ENCODE peak calls at places on chromosomes 3 and 15, in four cellular contexts. Y is neuronal stem cell, Z is mesenchymal stem cell, X is trophoblast cell. V is an unnamed sample.

GRCh38 chr15:35319354-35319753 is 226.6 kb downstream of the DPH6 start:
- DNase-seq in Y (no peak), Z (no peak), X (peak), V (no peak)

GRCh38 chr15:57158589-57158988 is 217.7 kb upstream of the CGNL1 start:
- DNase-seq in Y (no peak), Z (no peak), X (no peak), V (no peak)

GRCh38 chr3:45590822-45591546 is 3.6 kb upstream of the LIMD1 start:
- DNase-seq in Y (no peak), Z (no peak), X (no peak), V (no peak)

GRCh38 chr3:43317461-43318316 is 31.3 kb downstream of the SNRK start:
- DNase-seq in Y (no peak), Z (peak), X (no peak), V (no peak)

GRCh38 chr3:48222616-48223513 is at the start of gene CAMP:
- DNase-seq in Y (no peak), Z (peak), X (peak), V (no peak)

GRCh38 chr3:15439476-15439875 is 12.1 kb downstream of the EAF1 start:
- DNase-seq in Y (no peak), Z (peak), X (no peak), V (no peak)

GRCh38 chr15:51889486-51889885 is 60.0 kb downstream of the TMOD3 start:
- DNase-seq in Y (no peak), Z (no peak), X (peak), V (no peak)

GRCh38 chr3:170058127-170058526 is 20.3 kb downstream of the GPR160 start:
- DNase-seq in Y (no peak), Z (no peak), X (no peak), V (no peak)

GRCh38 chr3:12990781-12991480 is 82.3 kb downstream of the IQSEC1 start:
- DNase-seq in Y (no peak), Z (peak), X (peak), V (no peak)

GRCh38 chr3:87473944-87474343 is 197.6 kb upstream of the POU1F1 start:
- DNase-seq in Y (no peak), Z (no peak), X (no peak), V (no peak)

GRCh38 chr3:29557186-29557585 is 276.3 kb downstream of the RBMS3 start:
- DNase-seq in Y (no peak), Z (peak), X (peak), V (no peak)

GRCh38 chr3:193594946-193595689 is 2.1 kb downstream of the OPA1 start:
- DNase-seq in Y (no peak), Z (peak), X (peak), V (no peak)

GRCh38 chr3:9198805-9199386 is 50.5 kb downstream of the SRGAP3 start:
- DNase-seq in Y (no peak), Z (no peak), X (no peak), V (no peak)

GRCh38 chr3:146170591-146170990 is 9.6 kb upstream of the PLOD2 start:
- DNase-seq in Y (no peak), Z (no peak), X (peak), V (no peak)

GRCh38 chr3:48982686-48983085 is 7.4 kb upstream of the P4HTM start:
- DNase-seq in Y (no peak), Z (no peak), X (no peak), V (no peak)

GRCh38 chr3:10251006-10251405 is 2.7 kb downstream of the TATDN2 start:
- DNase-seq in Y (no peak), Z (no peak), X (no peak), V (no peak)

GRCh38 chr15:95761742-95762141 is 568.8 kb upstream of the NR2F2 start:
- DNase-seq in Y (peak), Z (no peak), X (no peak), V (no peak)

GRCh38 chr3:45143673-45144670 is 2.2 kb downstream of the CDCP1 start:
- DNase-seq in Y (no peak), Z (peak), X (no peak), V (no peak)

GRCh38 chr3:148599478-148599877 is 98.2 kb upstream of the AGTR1 start:
- DNase-seq in Y (no peak), Z (no peak), X (no peak), V (no peak)

GRCh38 chr3:50154476-50154839 is 666 bp upstream of the SEMA3F start:
- DNase-seq in Y (no peak), Z (no peak), X (no peak), V (no peak)

GRCh38 chr15:37298271-37298670 is 197.9 kb upstream of the MEIS2 start:
- DNase-seq in Y (no peak), Z (no peak), X (no peak), V (no peak)

GRCh38 chr15:36726224-36726623 is 146.8 kb downstream of the CDIN1 start:
- DNase-seq in Y (no peak), Z (no peak), X (no peak), V (no peak)

GRCh38 chr3:18672561-18672960 is 247.4 kb upstream of the SATB1 start:
- DNase-seq in Y (no peak), Z (no peak), X (no peak), V (no peak)

GRCh38 chr3:51988286-51989146 is 5.2 kb downstream of the ACY1 start:
- DNase-seq in Y (no peak), Z (no peak), X (no peak), V (no peak)

GRCh38 chr3:46293991-46294833 is 52.0 kb downstream of the CCR3 start:
- DNase-seq in Y (no peak), Z (no peak), X (no peak), V (no peak)

GRCh38 chr3:69698728-69699127 is 40.5 kb upstream of the MITF start:
- DNase-seq in Y (no peak), Z (no peak), X (no peak), V (no peak)

GRCh38 chr3:52250122-52250521 is 4.6 kb downstream of the PPM1M start:
- DNase-seq in Y (no peak), Z (no peak), X (no peak), V (no peak)

GRCh38 chr15:68623301-68623892 is 44.6 kb downstream of the CORO2B start:
- DNase-seq in Y (no peak), Z (peak), X (no peak), V (no peak)

GRCh38 chr3:124007186-124007585 is 15.3 kb upstream of the ROPN1 start:
- DNase-seq in Y (no peak), Z (no peak), X (peak), V (no peak)

GRCh38 chr3:7309707-7310106 is 448.8 kb downstream of the GRM7 start:
- DNase-seq in Y (no peak), Z (peak), X (peak), V (no peak)

GRCh38 chr3:153897025-153897723 is 224.0 kb upstream of the ARHGEF26 start:
- DNase-seq in Y (no peak), Z (no peak), X (no peak), V (no peak)

GRCh38 chr3:18237251-18238005 is 187.7 kb downstream of the SATB1 start:
- DNase-seq in Y (no peak), Z (peak), X (no peak), V (no peak)

GRCh38 chr3:194577985-194578905 is 55.0 kb downstream of the TMEM44 start:
- DNase-seq in Y (no peak), Z (peak), X (peak), V (no peak)

GRCh38 chr15:62153228-62153627 is 11.9 kb downstream of the C2CD4B start:
- DNase-seq in Y (no peak), Z (no peak), X (no peak), V (no peak)

GRCh38 chr15:36601497-36601932 is 22.1 kb downstream of the CDIN1 start:
- DNase-seq in Y (no peak), Z (peak), X (no peak), V (no peak)

GRCh38 chr15:71469393-71469792 is 341.0 kb upstream of the NR2E3 start:
- DNase-seq in Y (no peak), Z (no peak), X (peak), V (peak)

GRCh38 chr15:90895571-90896117 is 7.5 kb upstream of the MAN2A2 start:
- DNase-seq in Y (no peak), Z (peak), X (no peak), V (no peak)

GRCh38 chr3:119156868-119157267 is 10.9 kb downstream of the TEX55 start:
- DNase-seq in Y (no peak), Z (no peak), X (no peak), V (no peak)
- H2BK12ac ChIP-seq in Y (no peak), Z (no peak), X (no peak), V (no peak)

DNA sequence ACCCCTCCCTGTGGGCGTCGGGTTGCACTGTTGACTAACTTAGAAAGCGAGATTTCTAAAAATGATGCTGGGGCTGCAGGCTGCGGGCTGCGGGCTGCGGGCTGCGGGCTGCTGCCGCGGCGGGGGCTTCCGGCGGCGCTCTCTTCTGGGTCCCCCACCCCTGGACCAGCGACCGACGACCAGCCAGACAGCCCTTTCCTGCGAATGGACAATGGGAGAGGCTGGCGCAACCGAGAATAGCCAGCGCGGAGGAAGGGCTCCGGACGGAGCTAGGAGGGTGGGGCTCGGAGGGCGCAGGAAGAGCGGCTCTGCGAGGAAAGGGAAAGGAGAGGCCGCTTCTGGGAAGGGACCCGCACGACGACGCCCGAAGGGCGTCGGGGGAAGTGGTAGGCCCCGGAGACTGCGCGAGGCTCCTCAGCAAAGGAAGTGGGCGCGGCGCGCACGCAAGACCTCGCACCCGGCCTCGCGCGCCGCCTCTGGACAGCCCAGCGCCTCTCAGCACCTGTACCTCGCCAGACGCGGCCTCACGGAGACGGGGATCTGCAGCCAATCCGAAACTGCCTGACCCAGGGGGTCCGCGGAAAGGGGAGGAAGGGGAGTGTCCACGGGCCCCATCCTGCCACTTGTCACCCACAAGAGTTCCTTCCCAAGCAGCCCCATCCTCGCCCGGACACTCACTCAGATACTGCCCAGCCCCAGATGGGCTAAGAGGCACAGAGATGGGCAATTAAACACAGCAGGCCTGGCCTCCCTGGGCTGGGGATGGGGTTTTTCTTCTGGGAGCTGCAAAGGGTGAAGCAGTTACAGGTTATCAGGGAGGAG is 70.7 kb downstream of the SLC12A8 start:
- DNase-seq in Y (no peak), Z (no peak), X (peak), V (peak)
- H2BK12ac ChIP-seq in Y (peak), Z (peak), X (peak), V (no peak)

GRCh38 chr3:71893120-71893519 is 108.2 kb upstream of the PROK2 start:
- DNase-seq in Y (no peak), Z (no peak), X (no peak), V (no peak)
- H2BK12ac ChIP-seq in Y (no peak), Z (no peak), X (no peak), V (no peak)

DNA sequence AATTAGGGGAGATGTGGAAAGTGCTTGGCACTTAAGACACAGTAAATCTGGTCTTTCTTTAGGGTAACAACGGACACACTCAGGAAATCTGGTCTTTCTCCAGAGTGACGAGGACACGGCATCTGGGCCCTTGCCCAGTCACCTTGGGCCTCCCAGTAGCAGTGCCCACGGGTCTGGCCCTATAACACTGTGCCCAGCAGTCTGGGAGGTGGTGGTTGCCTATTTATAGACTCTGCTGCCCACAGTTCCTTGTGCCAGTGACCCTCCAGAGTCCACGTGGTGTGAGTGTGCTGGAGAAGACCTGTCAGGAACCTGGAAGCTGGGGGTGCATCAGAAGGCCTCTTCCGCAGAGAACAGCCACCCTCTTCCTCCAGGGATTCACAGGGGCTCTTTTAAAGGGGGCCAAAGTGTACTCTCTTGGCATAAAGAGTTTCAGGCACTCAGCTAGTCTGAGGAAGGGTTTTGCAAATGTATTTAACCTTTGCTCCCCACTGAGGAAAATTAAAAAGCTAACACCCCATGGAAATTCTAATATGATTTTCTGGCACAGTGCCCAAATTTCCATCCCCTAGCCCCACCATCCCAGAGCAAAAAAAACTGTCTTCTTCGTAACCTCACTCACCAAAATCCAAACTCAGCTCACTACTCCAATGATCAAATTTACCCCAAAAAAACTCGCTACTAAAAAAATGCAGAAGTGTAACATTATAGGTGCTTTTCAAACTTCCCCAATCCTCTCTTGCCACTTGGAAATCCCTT is 15.4 kb downstream of the WNT5A start:
- DNase-seq in Y (no peak), Z (no peak), X (no peak), V (no peak)
- H2BK12ac ChIP-seq in Y (no peak), Z (peak), X (no peak), V (no peak)

DNA sequence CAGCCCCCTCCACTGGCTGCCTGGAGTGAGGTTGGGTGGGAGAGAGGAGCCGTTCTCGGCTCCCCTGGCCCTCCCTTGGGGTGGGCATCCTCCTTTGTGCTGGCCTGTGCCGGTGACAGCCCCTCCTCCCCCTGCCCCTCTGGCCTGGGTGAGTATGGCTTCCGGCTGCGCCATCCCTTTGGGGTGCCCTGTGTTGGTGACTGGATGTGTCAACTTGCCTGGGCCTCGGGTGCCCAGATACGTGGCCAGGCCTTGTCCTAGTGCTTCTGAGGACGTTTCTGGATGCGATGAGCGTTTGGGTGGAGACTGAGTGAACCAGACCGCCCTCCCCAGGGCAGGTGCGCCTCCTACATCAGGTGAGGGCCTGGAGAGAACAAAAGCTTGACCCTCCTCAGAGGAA is 59.7 kb downstream of the PLXNA1 start:
- DNase-seq in Y (no peak), Z (no peak), X (no peak), V (no peak)
- H2BK12ac ChIP-seq in Y (peak), Z (no peak), X (no peak), V (no peak)